ENCODE peak calls at places on chromosomes 3 and 15, in ten cellular contexts. H, B, S, O, Z, V, T, U, C and X are unnamed samples.

GRCh38 chr3:113948015-113948917 is 453 bp downstream of the ZDHHC23 start:
- DNase-seq in O (peak; percentile 58), U (peak; percentile 77), H (no peak), B (no peak), S (no peak), V (no peak), C (peak; percentile 4), Z (no peak), T (peak; percentile 46), X (peak; percentile 30)

GRCh38 chr3:127761101-127761802 is 61.1 kb downstream of the MGLL start:
- DNase-seq in U (peak; percentile 47), V (no peak), O (peak; percentile 65), C (no peak), Z (no peak), T (no peak), H (no peak), B (no peak), S (no peak), X (peak; percentile 6)

GRCh38 chr15:98501632-98502031 is 146.7 kb upstream of the IGF1R start:
- DNase-seq in S (no peak), H (no peak), U (no peak), T (no peak), Z (no peak), V (no peak), B (no peak), C (no peak), O (no peak), X (no peak)

GRCh38 chr3:13237776-13238490 is 164.7 kb upstream of the IQSEC1 start:
- DNase-seq in H (no peak), V (no peak), T (no peak), O (no peak), U (no peak), Z (no peak), B (no peak), S (no peak), C (no peak), X (no peak)

GRCh38 chr3:48142316-48142870 is 45.8 kb downstream of the CDC25A start:
- DNase-seq in H (no peak), C (no peak), Z (no peak), T (peak; percentile 10), U (peak; percentile 53), O (peak; percentile 6), V (no peak), S (no peak), B (no peak), X (no peak)

GRCh38 chr15:35302340-35302739 is 217.2 kb upstream of the NANOGP8 start:
- DNase-seq in S (no peak), B (no peak), O (no peak), V (no peak), Z (no peak), H (no peak), C (no peak), T (no peak), U (no peak), X (no peak)

GRCh38 chr3:49625971-49626640 is 48.0 kb upstream of the APEH start:
- DNase-seq in Z (no peak), C (no peak), T (no peak), V (no peak), B (peak; percentile 6), H (no peak), O (no peak), S (no peak), U (no peak), X (no peak)

GRCh38 chr3:29465836-29466235 is 185.0 kb downstream of the RBMS3 start:
- DNase-seq in B (peak; percentile 39), S (no peak), C (no peak), H (no peak), U (no peak), V (no peak), O (no peak), Z (no peak), T (no peak), X (no peak)

GRCh38 chr15:100601158-100601557 is 826 bp downstream of the LINS1 start:
- DNase-seq in O (no peak), Z (no peak), C (peak; percentile 38), T (no peak), U (no peak), S (no peak), H (peak; percentile 34), V (peak; percentile 12), B (peak; percentile 16), X (peak; percentile 25)

GRCh38 chr3:140394488-140395133 is 283.3 kb upstream of the TRIM42 start:
- DNase-seq in B (no peak), S (no peak), C (no peak), H (no peak), V (no peak), O (no peak), U (no peak), Z (no peak), T (no peak), X (no peak)